ENCODE peak calls at places on chromosomes 13 and 19, in seven cellular contexts. Z is body of pancreas; A is stimulated activated CD4-positive, alpha-beta T cell treated with anti-CD3 and anti-CD28 coated beads, TNF-alpha, amount 100 ng/mL, for 48 hours; J is pancreas; S is hippocampal formation; X is stimulated activated CD8-positive, alpha-beta memory T cell treated with anti-CD3 and anti-CD28 coated beads, Interleukin-12 subunit alpha, Interleukin-12 subunit beta, amount 100 ng/mL, for 1 hour; T is DMS 273 treated with DMSO at 0.1 percent for 48 hours. M is an unnamed sample.

GRCh38 chr19:6730153-6730804 is 7.1 kb downstream of the GPR108 start:
- DNase-seq in Z (peak), A (no peak), J (peak), S (peak), X (no peak), T (no peak), M (no peak)

GRCh38 chr19:16593181-16593580 is 21.0 kb upstream of the SLC35E1 start:
- DNase-seq in Z (no peak), A (no peak), J (no peak), S (no peak), X (no peak), T (no peak), M (no peak)

GRCh38 chr19:16037424-16038195 is 38.7 kb upstream of the TPM4 start:
- DNase-seq in Z (no peak), A (no peak), J (no peak), S (no peak), X (no peak), T (no peak), M (no peak)

GRCh38 chr13:109999659-110000533 is 213.5 kb upstream of the IRS2 start:
- DNase-seq in Z (no peak), A (no peak), J (no peak), S (no peak), X (no peak), T (no peak), M (no peak)

GRCh38 chr19:32471095-32471494 is 65.5 kb downstream of the DPY19L3 start:
- DNase-seq in Z (no peak), A (no peak), J (no peak), S (no peak), X (no peak), T (no peak), M (peak)

GRCh38 chr19:12833418-12833746 is 997 bp downstream of the RTBDN start:
- DNase-seq in Z (no peak), A (no peak), J (no peak), S (no peak), X (no peak), T (no peak), M (no peak)

GRCh38 chr13:41587490-41587889 is 130.1 kb downstream of the RGCC start:
- DNase-seq in Z (no peak), A (no peak), J (no peak), S (no peak), X (peak), T (no peak), M (no peak)

GRCh38 chr19:38917921-38918491 is 6.0 kb upstream of the CCER2 start:
- DNase-seq in Z (no peak), A (no peak), J (no peak), S (no peak), X (no peak), T (no peak), M (no peak)

GRCh38 chr19:45817725-45818301 is 2.7 kb upstream of the RSPH6A start:
- DNase-seq in Z (no peak), A (no peak), J (peak), S (no peak), X (no peak), T (no peak), M (no peak)

GRCh38 chr19:1412995-1413889 is 5.9 kb downstream of the DAZAP1 start:
- DNase-seq in Z (peak), A (no peak), J (no peak), S (no peak), X (no peak), T (no peak), M (no peak)

GRCh38 chr13:64371045-64371444 is 2859.1 kb downstream of the PCDH9 start:
- DNase-seq in Z (no peak), A (no peak), J (no peak), S (no peak), X (no peak), T (no peak), M (peak)

M was measured in astrocyte of the hippocampus.